ENCODE peak calls at places on chromosomes 3 and 15, in five cellular contexts. One of them, this sample, is unnamed. For H3K4me1 and H3K27me3, the result is how much of the 10 kb centered on the place peaks cover.

GRCh38 chr15:31326729-31327673 is at the start of gene KLF13:
- DNase-seq in GM23338: no peak
- DNase-seq in cardiac muscle cell: peak
- DNase-seq in pancreas: peak
- DNase-seq in colonic mucosa: peak
- DNase-seq in this sample: no peak

GRCh38 chr15:67836955-67837354 is 2.9 kb downstream of the RNU6-1 start:
- DNase-seq in GM23338: no peak
- DNase-seq in cardiac muscle cell: no peak
- DNase-seq in pancreas: no peak
- DNase-seq in colonic mucosa: no peak
- DNase-seq in this sample: no peak

GRCh38 chr3:117873236-117873635 is 1161.4 kb downstream of the IGSF11 start:
- DNase-seq in GM23338: no peak
- DNase-seq in cardiac muscle cell: peak
- DNase-seq in pancreas: no peak
- DNase-seq in colonic mucosa: peak
- DNase-seq in this sample: no peak

GRCh38 chr15:69591905-69592508 is 139.4 kb downstream of the RPLP1 start:
- DNase-seq in GM23338: no peak
- DNase-seq in cardiac muscle cell: no peak
- DNase-seq in pancreas: peak
- DNase-seq in colonic mucosa: no peak
- DNase-seq in this sample: no peak

GRCh38 chr3:8536106-8537052 is 34.8 kb downstream of the LMCD1 start:
- DNase-seq in GM23338: peak
- DNase-seq in cardiac muscle cell: peak
- DNase-seq in pancreas: no peak
- DNase-seq in colonic mucosa: no peak
- DNase-seq in this sample: no peak

GRCh38 chr3:19901918-19902317 is 32.1 kb downstream of the EFHB start:
- DNase-seq in GM23338: no peak
- DNase-seq in cardiac muscle cell: peak
- DNase-seq in pancreas: no peak
- DNase-seq in colonic mucosa: no peak
- DNase-seq in this sample: no peak

GRCh38 chr3:137084579-137084978 is 126.8 kb downstream of the IL20RB start:
- DNase-seq in GM23338: peak
- DNase-seq in cardiac muscle cell: no peak
- DNase-seq in pancreas: no peak
- DNase-seq in colonic mucosa: no peak
- DNase-seq in this sample: no peak

GRCh38 chr3:166630190-166630589 is 749.9 kb downstream of the ZBBX start:
- DNase-seq in GM23338: no peak
- DNase-seq in cardiac muscle cell: no peak
- DNase-seq in pancreas: no peak
- DNase-seq in colonic mucosa: no peak
- DNase-seq in this sample: no peak

GRCh38 chr15:59307164-59307535 is 65.5 kb downstream of the MYO1E start:
- DNase-seq in GM23338: no peak
- DNase-seq in cardiac muscle cell: no peak
- DNase-seq in pancreas: no peak
- DNase-seq in colonic mucosa: no peak
- DNase-seq in this sample: no peak

GRCh38 chr3:125052671-125053303 is 3.0 kb downstream of the HEG1 start:
- DNase-seq in GM23338: peak
- DNase-seq in cardiac muscle cell: peak
- DNase-seq in pancreas: no peak
- DNase-seq in colonic mucosa: no peak
- DNase-seq in this sample: peak

GRCh38 chr3:161975201-161975600 is 478.6 kb downstream of the OTOL1 start:
- DNase-seq in GM23338: no peak
- DNase-seq in cardiac muscle cell: no peak
- DNase-seq in pancreas: no peak
- DNase-seq in colonic mucosa: no peak
- DNase-seq in this sample: no peak

GRCh38 chr3:160395297-160395696 is 3.7 kb downstream of the IFT80 start:
- DNase-seq in GM23338: no peak
- DNase-seq in cardiac muscle cell: peak
- DNase-seq in pancreas: no peak
- DNase-seq in colonic mucosa: no peak
- DNase-seq in this sample: no peak

GRCh38 chr3:149909923-149910322 is 60.8 kb downstream of the PFN2 start:
- DNase-seq in GM23338: no peak
- DNase-seq in cardiac muscle cell: no peak
- DNase-seq in pancreas: no peak
- DNase-seq in colonic mucosa: no peak
- DNase-seq in this sample: no peak

GRCh38 chr3:115986555-115987207 is 363.4 kb downstream of the GAP43 start:
- DNase-seq in GM23338: peak
- DNase-seq in cardiac muscle cell: peak
- DNase-seq in pancreas: no peak
- DNase-seq in colonic mucosa: no peak
- DNase-seq in this sample: peak

GRCh38 chr15:56249080-56249479 is 5.4 kb upstream of the RFX7 start:
- DNase-seq in GM23338: peak
- DNase-seq in cardiac muscle cell: peak
- DNase-seq in pancreas: no peak
- DNase-seq in colonic mucosa: peak
- DNase-seq in this sample: peak

GRCh38 chr15:82945326-82945725 is 7.2 kb downstream of the HOMER2 start:
- DNase-seq in GM23338: no peak
- DNase-seq in cardiac muscle cell: no peak
- DNase-seq in pancreas: no peak
- DNase-seq in colonic mucosa: no peak
- DNase-seq in this sample: peak

GRCh38 chr3:174495231-174495755 is 363.8 kb upstream of the NAALADL2 start:
- DNase-seq in GM23338: no peak
- DNase-seq in cardiac muscle cell: no peak
- DNase-seq in pancreas: no peak
- DNase-seq in colonic mucosa: no peak
- DNase-seq in this sample: no peak

GRCh38 chr3:63976166-63976861 is 47.0 kb downstream of the PSMD6 start:
- DNase-seq in GM23338: no peak
- DNase-seq in cardiac muscle cell: peak
- DNase-seq in pancreas: no peak
- DNase-seq in colonic mucosa: no peak
- DNase-seq in this sample: no peak

GRCh38 chr3:177686671-177687070 is 489.4 kb upstream of the TBL1XR1 start:
- DNase-seq in GM23338: no peak
- DNase-seq in cardiac muscle cell: no peak
- DNase-seq in pancreas: no peak
- DNase-seq in colonic mucosa: no peak
- DNase-seq in this sample: no peak

GRCh38 chr15:44792715-44793114 is 56.4 kb downstream of the TRIM69 start:
- DNase-seq in GM23338: no peak
- DNase-seq in cardiac muscle cell: no peak
- DNase-seq in pancreas: no peak
- DNase-seq in colonic mucosa: no peak
- DNase-seq in this sample: no peak

DNA sequence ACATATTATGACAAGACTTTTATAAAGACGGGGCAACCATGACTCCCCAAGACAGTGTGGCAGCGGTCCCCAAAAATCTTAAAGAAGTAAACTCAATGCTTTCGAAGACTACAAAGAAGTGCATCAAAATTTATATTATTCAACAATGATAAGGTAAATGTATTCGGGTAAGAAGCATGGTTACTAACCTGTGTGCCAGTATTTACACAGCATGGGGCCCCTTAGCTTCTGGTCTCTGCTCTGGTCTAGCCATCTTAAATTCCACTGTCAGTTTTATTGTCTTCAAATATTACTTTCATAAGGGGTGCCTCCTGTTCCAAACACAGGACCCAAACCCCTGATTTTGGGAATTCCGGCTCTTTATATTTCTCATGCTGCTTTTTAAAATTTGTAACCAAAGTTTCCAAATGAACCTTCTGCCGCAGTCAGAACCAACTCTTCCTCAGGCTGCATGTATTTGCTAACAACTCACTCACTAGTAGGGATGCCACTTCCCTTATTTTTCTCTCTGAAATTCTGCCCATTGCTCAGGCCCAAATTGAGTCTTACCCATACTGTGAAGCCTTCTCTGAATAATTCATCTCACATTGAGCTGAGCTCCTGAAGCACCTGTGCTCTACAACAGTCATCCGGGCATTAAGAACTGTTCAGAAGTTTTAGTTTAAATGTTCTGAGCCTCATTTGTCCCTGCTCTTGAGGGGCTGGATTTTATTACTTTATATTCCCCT is 1.2 kb downstream of the TTC23 start:
- DNase-seq in GM23338: peak
- DNase-seq in cardiac muscle cell: no peak
- DNase-seq in pancreas: no peak
- DNase-seq in colonic mucosa: no peak
- DNase-seq in this sample: no peak
- H3K4me3 ChIP-seq in GM23338: peak
- H3K4me3 ChIP-seq in cardiac muscle cell: peak
- H3K4me3 ChIP-seq in pancreas: no peak
- H3K4me3 ChIP-seq in colonic mucosa: no peak
- H3K4me3 ChIP-seq in this sample: no peak

DNA sequence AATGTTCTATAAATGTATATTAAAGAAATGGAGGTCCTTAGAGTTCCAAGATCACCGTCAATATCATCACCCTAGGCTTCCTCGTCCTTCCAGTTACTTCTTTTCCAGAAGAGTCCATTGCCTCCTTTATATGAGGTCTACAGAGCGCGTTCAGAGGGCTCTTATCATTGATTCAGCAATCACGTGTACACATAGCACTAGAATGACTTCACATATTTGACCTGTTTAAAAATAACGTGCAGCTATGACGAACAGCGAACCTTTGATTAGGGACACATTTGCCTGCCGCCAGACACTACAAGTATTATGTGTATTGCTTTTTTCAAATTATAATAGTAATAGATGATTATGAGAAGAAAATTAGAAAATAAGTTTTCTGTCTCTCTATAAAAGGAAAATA is 26.0 kb downstream of the IGF1R start:
- DNase-seq in GM23338: no peak
- DNase-seq in cardiac muscle cell: peak
- DNase-seq in pancreas: peak
- DNase-seq in colonic mucosa: no peak
- DNase-seq in this sample: no peak
- H3K4me1 ChIP-seq in GM23338: half or more
- H3K4me1 ChIP-seq in cardiac muscle cell: under half
- H3K4me1 ChIP-seq in pancreas: under half
- H3K4me1 ChIP-seq in colonic mucosa: under half
- H3K4me1 ChIP-seq in this sample: under half

DNA sequence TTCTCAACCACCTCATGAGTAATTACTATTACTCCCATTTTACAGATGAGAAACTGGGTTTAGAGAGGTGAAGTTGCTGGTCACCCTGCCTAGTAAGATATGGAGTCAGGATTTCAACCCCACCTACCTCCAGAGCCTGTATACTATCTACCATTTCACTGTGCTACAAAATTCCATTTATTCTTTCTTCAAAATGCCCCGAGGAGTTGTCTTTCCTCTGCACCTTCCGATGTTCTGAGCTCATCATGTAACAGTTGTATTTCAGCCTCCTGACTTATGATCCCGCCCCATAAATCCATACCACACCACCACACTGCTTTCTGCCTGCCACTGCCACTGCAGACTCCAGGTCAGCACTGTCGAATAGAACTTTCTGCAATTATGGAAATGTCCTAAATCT is 71.3 kb upstream of the SLC25A36 start:
- DNase-seq in GM23338: no peak
- DNase-seq in cardiac muscle cell: no peak
- DNase-seq in pancreas: no peak
- DNase-seq in colonic mucosa: no peak
- DNase-seq in this sample: no peak
- H3K27me3 ChIP-seq in GM23338: under half
- H3K27me3 ChIP-seq in cardiac muscle cell: under half
- H3K27me3 ChIP-seq in pancreas: under half
- H3K27me3 ChIP-seq in colonic mucosa: under half
- H3K27me3 ChIP-seq in this sample: under half

DNA sequence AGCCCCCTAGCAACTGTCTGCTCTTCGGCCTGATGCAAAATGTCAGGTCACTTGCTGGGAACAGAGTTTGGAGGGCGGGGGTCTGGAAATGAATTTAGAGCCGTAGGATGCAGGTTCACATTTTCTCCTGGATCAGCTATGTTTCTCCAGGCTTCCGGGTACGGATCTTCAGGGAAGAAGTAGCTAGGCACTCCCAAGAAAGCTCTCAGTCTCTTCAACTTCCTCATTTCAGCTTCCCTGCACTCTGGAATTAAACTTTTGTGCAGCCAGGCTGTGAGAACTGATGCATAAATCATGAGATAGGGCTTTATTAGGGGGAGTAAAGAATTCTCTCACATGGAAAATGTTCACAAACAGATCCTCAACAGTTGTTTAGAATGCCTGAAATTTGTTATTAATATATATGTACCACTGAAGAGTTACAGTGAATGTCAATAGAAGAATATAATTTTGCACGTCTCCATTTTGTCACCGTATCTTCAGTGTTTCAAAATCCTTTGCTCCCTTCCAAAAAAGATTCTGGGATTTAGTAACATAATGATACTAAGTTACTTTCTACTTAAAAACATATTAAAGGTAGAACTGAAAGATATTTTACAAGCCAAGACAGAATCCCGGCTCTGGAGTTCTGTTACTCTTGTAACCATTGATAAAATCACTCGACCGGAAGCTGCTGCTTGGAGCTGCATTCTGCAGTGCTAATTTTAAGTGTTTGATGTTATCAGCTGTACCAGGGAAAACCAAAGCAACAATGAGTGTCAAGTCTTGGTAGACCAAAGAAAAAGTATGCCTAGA is 178.5 kb upstream of the P2RY1 start:
- DNase-seq in GM23338: peak
- DNase-seq in cardiac muscle cell: peak
- DNase-seq in pancreas: no peak
- DNase-seq in colonic mucosa: no peak
- DNase-seq in this sample: peak
- H3K4me3 ChIP-seq in GM23338: no peak
- H3K4me3 ChIP-seq in cardiac muscle cell: no peak
- H3K4me3 ChIP-seq in pancreas: no peak
- H3K4me3 ChIP-seq in colonic mucosa: no peak
- H3K4me3 ChIP-seq in this sample: no peak

DNA sequence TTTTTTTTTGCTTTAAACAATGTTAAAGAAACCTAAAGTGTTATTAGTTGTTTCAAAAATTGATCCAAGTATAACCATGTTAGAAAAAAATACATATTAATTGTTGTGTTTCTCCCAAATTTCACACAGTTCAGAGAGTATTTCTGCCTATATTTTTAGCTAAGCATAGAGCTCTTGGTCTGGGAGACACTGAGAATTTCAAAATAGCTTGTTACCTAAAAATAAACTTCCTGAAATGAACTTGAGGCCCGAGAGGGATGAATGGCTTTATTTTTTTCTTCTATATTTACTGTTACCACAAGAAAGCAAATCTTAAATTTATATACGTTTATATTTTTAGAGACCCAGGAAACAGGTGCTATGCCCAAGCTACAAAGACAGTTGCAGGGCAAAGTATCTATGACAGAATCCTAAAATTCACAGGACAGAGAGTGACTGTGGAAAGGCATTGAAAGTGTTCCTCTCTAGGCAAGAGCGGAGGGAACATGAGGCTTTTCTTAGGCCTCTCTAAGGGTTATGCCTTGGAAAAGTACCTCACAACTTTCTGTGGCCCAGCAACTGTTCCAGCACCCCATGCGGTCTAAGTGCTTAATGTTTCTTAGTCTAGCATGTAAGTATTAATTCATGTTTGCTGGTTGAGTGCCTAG is 36.4 kb downstream of the TGFBR2 start:
- DNase-seq in GM23338: no peak
- DNase-seq in cardiac muscle cell: no peak
- DNase-seq in pancreas: no peak
- DNase-seq in colonic mucosa: no peak
- DNase-seq in this sample: no peak
- H3K4me1 ChIP-seq in GM23338: under half
- H3K4me1 ChIP-seq in cardiac muscle cell: under half
- H3K4me1 ChIP-seq in pancreas: under half
- H3K4me1 ChIP-seq in colonic mucosa: under half
- H3K4me1 ChIP-seq in this sample: under half

GRCh38 chr15:60555291-60555690 is 76.3 kb upstream of the ICE2 start:
- DNase-seq in GM23338: no peak
- DNase-seq in cardiac muscle cell: no peak
- DNase-seq in pancreas: no peak
- DNase-seq in colonic mucosa: no peak
- DNase-seq in this sample: no peak
- H3K27me3 ChIP-seq in GM23338: under half
- H3K27me3 ChIP-seq in cardiac muscle cell: under half
- H3K27me3 ChIP-seq in pancreas: under half
- H3K27me3 ChIP-seq in colonic mucosa: under half
- H3K27me3 ChIP-seq in this sample: under half